ENCODE peak calls at places on chromosomes 6 and 20, in nine cellular contexts. W, H, N, K, R, D, C, Z and S are unnamed samples.

GRCh38 chr20:41334452-41335421 is 5.9 kb upstream of the LPIN3 start:
- DNase-seq in W (peak), H (no peak), N (no peak), K (no peak), R (no peak), D (no peak), C (no peak), Z (no peak), S (no peak)

GRCh38 chr20:63463400-63464288 is 8.8 kb downstream of the KCNQ2 start:
- DNase-seq in W (no peak), H (no peak), N (no peak), K (no peak), R (no peak), D (no peak), C (no peak), Z (no peak), S (no peak)

GRCh38 chr6:110328231-110328630 is 29.9 kb downstream of the METTL24 start:
- DNase-seq in W (no peak), H (peak), N (no peak), K (no peak), R (peak), D (no peak), C (no peak), Z (no peak), S (peak)

GRCh38 chr6:146041282-146041681 is 12.4 kb downstream of the GRM1 start:
- DNase-seq in W (no peak), H (no peak), N (no peak), K (no peak), R (peak), D (peak), C (peak), Z (no peak), S (no peak)

GRCh38 chr6:133289733-133290306 is 48.7 kb downstream of the EYA4 start:
- DNase-seq in W (no peak), H (no peak), N (no peak), K (no peak), R (no peak), D (no peak), C (no peak), Z (no peak), S (no peak)

GRCh38 chr20:8853805-8854338 is 215.0 kb upstream of the PLCB4 start:
- DNase-seq in W (no peak), H (peak), N (peak), K (no peak), R (peak), D (peak), C (peak), Z (no peak), S (peak)

GRCh38 chr6:56387621-56388413 is 140.4 kb upstream of the COL21A1 start:
- DNase-seq in W (no peak), H (no peak), N (no peak), K (no peak), R (no peak), D (no peak), C (no peak), Z (no peak), S (no peak)

GRCh38 chr6:158154816-158155215 is 13.2 kb downstream of the SERAC1 start:
- DNase-seq in W (no peak), H (no peak), N (no peak), K (no peak), R (no peak), D (no peak), C (no peak), Z (no peak), S (no peak)

GRCh38 chr6:63864934-63865333 is 229.3 kb downstream of the PHF3 start:
- DNase-seq in W (no peak), H (no peak), N (no peak), K (no peak), R (no peak), D (no peak), C (no peak), Z (no peak), S (no peak)

GRCh38 chr6:72042088-72042487 is 155.7 kb downstream of the RIMS1 start:
- DNase-seq in W (no peak), H (no peak), N (no peak), K (no peak), R (no peak), D (no peak), C (no peak), Z (no peak), S (peak)

GRCh38 chr6:166707045-166707444 is 80.0 kb upstream of the RPS6KA2 start:
- DNase-seq in W (no peak), H (no peak), N (no peak), K (no peak), R (peak), D (peak), C (no peak), Z (no peak), S (peak)

GRCh38 chr6:160030103-160030502 is 61.2 kb downstream of the IGF2R start:
- DNase-seq in W (peak), H (peak), N (no peak), K (no peak), R (peak), D (no peak), C (peak), Z (no peak), S (peak)

GRCh38 chr6:146305098-146305497 is 238.5 kb upstream of the RAB32 start:
- DNase-seq in W (no peak), H (no peak), N (no peak), K (no peak), R (no peak), D (no peak), C (no peak), Z (no peak), S (no peak)

GRCh38 chr6:125944434-125944816 is 12.1 kb upstream of the HINT3 start:
- DNase-seq in W (peak), H (peak), N (no peak), K (no peak), R (peak), D (no peak), C (peak), Z (no peak), S (peak)

GRCh38 chr6:62980093-62980492 is 231.2 kb upstream of the FKBP1C start:
- DNase-seq in W (no peak), H (no peak), N (no peak), K (no peak), R (no peak), D (no peak), C (no peak), Z (no peak), S (no peak)

GRCh38 chr6:41371461-41371991 is 36.1 kb downstream of the NCR2 start:
- DNase-seq in W (no peak), H (no peak), N (no peak), K (no peak), R (peak), D (peak), C (no peak), Z (no peak), S (peak)

GRCh38 chr6:39416728-39417127 is 94.2 kb upstream of the KCNK16 start:
- DNase-seq in W (no peak), H (peak), N (no peak), K (no peak), R (peak), D (no peak), C (peak), Z (no peak), S (peak)

GRCh38 chr20:11103866-11104265 is 430.1 kb upstream of the JAG1 start:
- DNase-seq in W (no peak), H (no peak), N (no peak), K (no peak), R (no peak), D (no peak), C (peak), Z (no peak), S (no peak)

GRCh38 chr20:34949120-34949519 is 6.5 kb downstream of the GSS start:
- DNase-seq in W (no peak), H (no peak), N (no peak), K (no peak), R (no peak), D (no peak), C (no peak), Z (no peak), S (no peak)

GRCh38 chr6:156347251-156348049 is 429.7 kb upstream of the ARID1B start:
- DNase-seq in W (no peak), H (no peak), N (no peak), K (no peak), R (peak), D (no peak), C (no peak), Z (no peak), S (no peak)

GRCh38 chr20:44702776-44703175 is 12.4 kb upstream of the CCN5 start:
- DNase-seq in W (peak), H (peak), N (no peak), K (no peak), R (peak), D (no peak), C (peak), Z (no peak), S (peak)

GRCh38 chr20:36573798-36574277 is 441 bp downstream of the TGIF2 start:
- DNase-seq in W (peak), H (no peak), N (no peak), K (peak), R (no peak), D (peak), C (no peak), Z (no peak), S (peak)

GRCh38 chr20:63698739-63699465 is 2.5 kb downstream of the TNFRSF6B start:
- DNase-seq in W (peak), H (peak), N (no peak), K (no peak), R (peak), D (peak), C (peak), Z (no peak), S (peak)

GRCh38 chr6:143092768-143093167 is 32.1 kb downstream of the AIG1 start:
- DNase-seq in W (no peak), H (no peak), N (no peak), K (no peak), R (no peak), D (no peak), C (no peak), Z (no peak), S (no peak)

GRCh38 chr6:132524639-132525038 is 11.7 kb upstream of the STX7 start:
- DNase-seq in W (no peak), H (no peak), N (no peak), K (no peak), R (no peak), D (no peak), C (no peak), Z (no peak), S (no peak)

GRCh38 chr6:69775941-69776340 is 20.9 kb downstream of the LMBRD1 start:
- DNase-seq in W (no peak), H (no peak), N (no peak), K (no peak), R (no peak), D (no peak), C (no peak), Z (no peak), S (no peak)

GRCh38 chr6:17705778-17706579 is 746 bp downstream of the NUP153 start:
- DNase-seq in W (peak), H (peak), N (peak), K (peak), R (peak), D (peak), C (peak), Z (peak), S (peak)

GRCh38 chr6:75116946-75117345 is 88.9 kb downstream of the COL12A1 start:
- DNase-seq in W (no peak), H (no peak), N (no peak), K (no peak), R (peak), D (no peak), C (no peak), Z (no peak), S (no peak)

GRCh38 chr6:118668761-118669411 is 17.5 kb upstream of the CEP85L start:
- DNase-seq in W (no peak), H (peak), N (no peak), K (no peak), R (peak), D (no peak), C (no peak), Z (no peak), S (peak)

GRCh38 chr6:39812853-39813533 is 20.8 kb downstream of the DAAM2 start:
- DNase-seq in W (no peak), H (no peak), N (no peak), K (no peak), R (peak), D (no peak), C (peak), Z (no peak), S (peak)

GRCh38 chr6:163010145-163010544 is 282.4 kb downstream of the PACRG start:
- DNase-seq in W (no peak), H (no peak), N (no peak), K (no peak), R (no peak), D (no peak), C (no peak), Z (no peak), S (no peak)